ENCODE peak calls at places on chromosomes 16 and 17, in six cellular contexts. W is HFF-Myc; G is stimulated activated CD4-positive, alpha-beta T cell treated with anti-CD3 and anti-CD28 coated beads, Interleukin-1b, Interleukin-23, amount 100 ng/mL, for 1 hour; U is ACHN; P is fibroblast of the aortic adventitia; J is hippocampal formation. H is an unnamed sample.

GRCh38 chr17:39229274-39229913 is 3.6 kb upstream of the STAC2 start:
- DNase-seq in W (no peak), G (no peak), U (peak), P (peak), J (no peak), H (no peak)

GRCh38 chr17:1050246-1050995 is 53.5 kb downstream of the TIMM22 start:
- DNase-seq in W (no peak), G (no peak), U (no peak), P (no peak), J (no peak), H (peak)

GRCh38 chr17:1590031-1590746 is 27.6 kb upstream of the PITPNA start:
- DNase-seq in W (peak), G (no peak), U (peak), P (peak), J (no peak), H (peak)

GRCh38 chr17:33192961-33193911 is 99.9 kb downstream of the ASIC2 start:
- DNase-seq in W (no peak), G (no peak), U (peak), P (no peak), J (no peak), H (no peak)

GRCh38 chr16:71781741-71782140 is 26.9 kb downstream of the AP1G1 start:
- DNase-seq in W (no peak), G (no peak), U (peak), P (peak), J (no peak), H (no peak)

GRCh38 chr16:7013990-7014389 is 318.7 kb upstream of the RBFOX1 start:
- DNase-seq in W (no peak), G (no peak), U (peak), P (peak), J (no peak), H (no peak)

GRCh38 chr16:87160218-87160617 is 157.0 kb downstream of the C16orf95 start:
- DNase-seq in W (no peak), G (no peak), U (no peak), P (no peak), J (no peak), H (no peak)

GRCh38 chr16:1974157-1975070 is 2.6 kb downstream of the TBL3 start:
- DNase-seq in W (no peak), G (no peak), U (no peak), P (no peak), J (no peak), H (no peak)

GRCh38 chr17:3879181-3879580 is 13.7 kb downstream of the CAMKK1 start:
- DNase-seq in W (no peak), G (no peak), U (no peak), P (peak), J (no peak), H (peak)

GRCh38 chr16:53773150-53773846 is 69.3 kb downstream of the FTO start:
- DNase-seq in W (peak), G (no peak), U (peak), P (peak), J (peak), H (no peak)

GRCh38 chr17:63821809-63822208 is 5.4 kb upstream of the PSMC5 start:
- DNase-seq in W (no peak), G (no peak), U (no peak), P (no peak), J (no peak), H (no peak)

GRCh38 chr17:37168731-37169353 is 206.9 kb upstream of the C17orf78 start:
- DNase-seq in W (no peak), G (no peak), U (no peak), P (no peak), J (no peak), H (no peak)

GRCh38 chr17:7266784-7267183 is 4.5 kb upstream of the CLDN7 start:
- DNase-seq in W (no peak), G (no peak), U (no peak), P (no peak), J (no peak), H (no peak)

GRCh38 chr17:59046192-59046591 is 60.5 kb downstream of the TRIM37 start:
- DNase-seq in W (no peak), G (no peak), U (no peak), P (peak), J (no peak), H (no peak)

GRCh38 chr16:62720651-62721050 is 684.4 kb upstream of the CDH8 start:
- DNase-seq in W (no peak), G (no peak), U (no peak), P (no peak), J (no peak), H (no peak)

GRCh38 chr16:66928702-66929388 is 3.5 kb upstream of the RRAD start:
- DNase-seq in W (no peak), G (no peak), U (peak), P (peak), J (no peak), H (no peak)

GRCh38 chr16:84820771-84821170 is 986 bp downstream of the CRISPLD2 start:
- DNase-seq in W (no peak), G (no peak), U (no peak), P (no peak), J (no peak), H (no peak)

GRCh38 chr16:30010817-30011504 is at the start of gene DOC2A:
- DNase-seq in W (no peak), G (no peak), U (no peak), P (no peak), J (no peak), H (no peak)

GRCh38 chr16:19419691-19420060 is 2.0 kb downstream of the TMC5 start:
- DNase-seq in W (no peak), G (no peak), U (peak), P (no peak), J (no peak), H (no peak)

GRCh38 chr17:68204736-68205135 is 43.1 kb upstream of the AMZ2 start:
- DNase-seq in W (no peak), G (no peak), U (no peak), P (no peak), J (no peak), H (no peak)

GRCh38 chr17:47800686-47801085 is 20.9 kb downstream of the OSBPL7 start:
- DNase-seq in W (no peak), G (no peak), U (no peak), P (no peak), J (no peak), H (no peak)

GRCh38 chr17:81489986-81490598 is 22.5 kb downstream of the ACTG1 start:
- DNase-seq in W (no peak), G (no peak), U (no peak), P (no peak), J (no peak), H (no peak)

GRCh38 chr17:69246726-69247375 is 18.2 kb upstream of the ABCA10 start:
- DNase-seq in W (peak), G (no peak), U (peak), P (peak), J (no peak), H (no peak)

GRCh38 chr16:87583453-87584131 is 18.7 kb upstream of the JPH3 start:
- DNase-seq in W (no peak), G (no peak), U (no peak), P (peak), J (no peak), H (no peak)

GRCh38 chr17:43701318-43701743 is 39.6 kb upstream of the MEOX1 start:
- DNase-seq in W (no peak), G (no peak), U (no peak), P (no peak), J (no peak), H (no peak)

GRCh38 chr17:79942591-79943353 is 92.9 kb downstream of the TBC1D16 start:
- DNase-seq in W (no peak), G (no peak), U (peak), P (no peak), J (no peak), H (peak)

H was measured in heart right ventricle.